ENCODE peak calls at places on chromosomes 4 and X, in four cellular contexts. V is HepG2, S is stomach, U is esophagus muscularis mucosa. A is an unnamed sample.

GRCh38 chr4:139628184-139629012 is 37.2 kb upstream of the MGST2 start:
- DNase-seq in V (no peak), S (peak; percentile 70), U (no peak), A (no peak)

GRCh38 chr4:47469951-47470350 is 6.4 kb upstream of the COMMD8 start:
- DNase-seq in V (no peak), S (no peak), U (no peak), A (no peak)

GRCh38 chr4:6277935-6278800 is 8.5 kb downstream of the WFS1 start:
- DNase-seq in V (no peak), S (no peak), U (no peak), A (no peak)

GRCh38 chr4:6189511-6189910 is 10.8 kb downstream of the JAKMIP1 start:
- DNase-seq in V (no peak), S (no peak), U (no peak), A (no peak)

GRCh38 chr4:6803246-6803645 is 20.7 kb downstream of the KIAA0232 start:
- DNase-seq in V (no peak), S (no peak), U (no peak), A (no peak)

GRCh38 chrX:346034-346813 is 27.6 kb upstream of the GTPBP6 start:
- DNase-seq in V (no peak), S (no peak), U (no peak), A (no peak)

GRCh38 chr4:69523385-69524132 is 27.9 kb upstream of the UGT2B4 start:
- DNase-seq in V (no peak), S (no peak), U (no peak), A (no peak)

GRCh38 chrX:112512509-112512908 is 167.2 kb downstream of the LHFPL1 start:
- DNase-seq in V (no peak), S (no peak), U (no peak), A (no peak)

GRCh38 chr4:112648263-112649054 is 11.5 kb downstream of the LARP7 start:
- DNase-seq in V (no peak), S (no peak), U (no peak), A (no peak)

GRCh38 chrX:65575024-65575423 is 40.4 kb upstream of the LAS1L start:
- DNase-seq in V (no peak), S (no peak), U (no peak), A (no peak)

GRCh38 chrX:153885208-153885787 is 675 bp downstream of the L1CAM start:
- DNase-seq in V (no peak), S (no peak), U (no peak), A (no peak)

GRCh38 chr4:152808670-152809069 is 28.9 kb downstream of the ARFIP1 start:
- DNase-seq in V (peak; percentile 10), S (no peak), U (no peak), A (no peak)
- H3K4me1 ChIP-seq in V (peaks cover 71% of the 10 kb centered on the region), S (no peaks in the 10 kb centered on the region), U (peaks cover 6% of the 10 kb centered on the region), A (no peaks in the 10 kb centered on the region)

GRCh38 chrX:134075894-134076718 is 90.7 kb upstream of the GPC3 start:
- DNase-seq in V (no peak), S (no peak), U (no peak), A (no peak)
- TF ChIP-seq EP300 in V (no peak), S (no peak), U (no peak), A (no peak)

GRCh38 chr4:151673913-151674520 is 86.8 kb downstream of the GATB start:
- DNase-seq in V (no peak), S (peak; percentile 45), U (no peak), A (no peak)
- H3K4me1 ChIP-seq in V (peaks cover 8% of the 10 kb centered on the region), S (no peaks in the 10 kb centered on the region), U (peaks cover 14% of the 10 kb centered on the region), A (no peaks in the 10 kb centered on the region)

GRCh38 chr4:55948726-55949479 is at the start of gene CEP135:
- DNase-seq in V (peak; percentile 84), S (peak; percentile 94), U (peak; percentile 97), A (peak; percentile 83)
- TF ChIP-seq EP300 in V (no peak), S (no peak), U (no peak), A (peak; percentile 86)

GRCh38 chrX:1477801-1478458 is 25.2 kb upstream of the ASMTL start:
- DNase-seq in V (no peak), S (no peak), U (peak; percentile 77), A (no peak)
- H3K4me1 ChIP-seq in V (peaks cover 15% of the 10 kb centered on the region), S (no peaks in the 10 kb centered on the region), U (peaks cover 7% of the 10 kb centered on the region), A (no peaks in the 10 kb centered on the region)

GRCh38 chr4:38160487-38161207 is 200.4 kb downstream of the PTTG2 start:
- DNase-seq in V (peak; percentile 98), S (no peak), U (no peak), A (no peak)
- TF ChIP-seq EP300 in V (peak; percentile 95), S (no peak), U (no peak), A (no peak)